ENCODE peak calls at places on chromosome 2, in ten cellular contexts. One of them, this sample, is unnamed.

GRCh38 chr2:144014108-144014507 is 505.8 kb downstream of the ZEB2 start:
- DNase-seq in tibial artery: no peak
- DNase-seq in fibroblast of lung: no peak
- DNase-seq in lower lobe of right lung: no peak
- DNase-seq in naive thymus-derived CD4-positive, alpha-beta T cell: no peak
- DNase-seq in small intestine: no peak
- DNase-seq in caudate nucleus: no peak
- DNase-seq in transverse colon: no peak
- DNase-seq in right cardiac atrium: peak
- DNase-seq in A673: no peak
- DNase-seq in this sample: no peak

GRCh38 chr2:16258350-16258749 is 318.0 kb downstream of the MYCN start:
- DNase-seq in tibial artery: no peak
- DNase-seq in fibroblast of lung: no peak
- DNase-seq in lower lobe of right lung: no peak
- DNase-seq in naive thymus-derived CD4-positive, alpha-beta T cell: no peak
- DNase-seq in small intestine: no peak
- DNase-seq in caudate nucleus: no peak
- DNase-seq in transverse colon: no peak
- DNase-seq in right cardiac atrium: no peak
- DNase-seq in A673: no peak
- DNase-seq in this sample: no peak

GRCh38 chr2:175206866-175207265 is 25.4 kb upstream of the ATP5MC3 start:
- DNase-seq in tibial artery: no peak
- DNase-seq in fibroblast of lung: no peak
- DNase-seq in lower lobe of right lung: no peak
- DNase-seq in naive thymus-derived CD4-positive, alpha-beta T cell: no peak
- DNase-seq in small intestine: no peak
- DNase-seq in caudate nucleus: no peak
- DNase-seq in transverse colon: no peak
- DNase-seq in right cardiac atrium: no peak
- DNase-seq in A673: no peak
- DNase-seq in this sample: no peak

GRCh38 chr2:134706587-134707329 is 12.0 kb downstream of the TMEM163 start:
- DNase-seq in tibial artery: no peak
- DNase-seq in fibroblast of lung: no peak
- DNase-seq in lower lobe of right lung: no peak
- DNase-seq in naive thymus-derived CD4-positive, alpha-beta T cell: no peak
- DNase-seq in small intestine: no peak
- DNase-seq in caudate nucleus: no peak
- DNase-seq in transverse colon: no peak
- DNase-seq in right cardiac atrium: no peak
- DNase-seq in A673: no peak
- DNase-seq in this sample: no peak

GRCh38 chr2:220590476-220590875 is 963.0 kb downstream of the SLC4A3 start:
- DNase-seq in tibial artery: no peak
- DNase-seq in fibroblast of lung: no peak
- DNase-seq in lower lobe of right lung: no peak
- DNase-seq in naive thymus-derived CD4-positive, alpha-beta T cell: no peak
- DNase-seq in small intestine: no peak
- DNase-seq in caudate nucleus: no peak
- DNase-seq in transverse colon: no peak
- DNase-seq in right cardiac atrium: no peak
- DNase-seq in A673: no peak
- DNase-seq in this sample: no peak

GRCh38 chr2:5019324-5019723 is 672.9 kb upstream of the SOX11 start:
- DNase-seq in tibial artery: no peak
- DNase-seq in fibroblast of lung: no peak
- DNase-seq in lower lobe of right lung: no peak
- DNase-seq in naive thymus-derived CD4-positive, alpha-beta T cell: no peak
- DNase-seq in small intestine: no peak
- DNase-seq in caudate nucleus: no peak
- DNase-seq in transverse colon: no peak
- DNase-seq in right cardiac atrium: no peak
- DNase-seq in A673: no peak
- DNase-seq in this sample: no peak

GRCh38 chr2:54666131-54666637 is 57.3 kb upstream of the EML6 start:
- DNase-seq in tibial artery: peak
- DNase-seq in fibroblast of lung: peak
- DNase-seq in lower lobe of right lung: no peak
- DNase-seq in naive thymus-derived CD4-positive, alpha-beta T cell: no peak
- DNase-seq in small intestine: no peak
- DNase-seq in caudate nucleus: no peak
- DNase-seq in transverse colon: no peak
- DNase-seq in right cardiac atrium: no peak
- DNase-seq in A673: peak
- DNase-seq in this sample: peak

GRCh38 chr2:10185046-10185445 is 62.5 kb downstream of the RRM2 start:
- DNase-seq in tibial artery: no peak
- DNase-seq in fibroblast of lung: no peak
- DNase-seq in lower lobe of right lung: no peak
- DNase-seq in naive thymus-derived CD4-positive, alpha-beta T cell: no peak
- DNase-seq in small intestine: no peak
- DNase-seq in caudate nucleus: peak
- DNase-seq in transverse colon: no peak
- DNase-seq in right cardiac atrium: no peak
- DNase-seq in A673: no peak
- DNase-seq in this sample: no peak

GRCh38 chr2:108621087-108621559 is 86.9 kb downstream of the LIMS1 start:
- DNase-seq in tibial artery: no peak
- DNase-seq in fibroblast of lung: no peak
- DNase-seq in lower lobe of right lung: peak
- DNase-seq in naive thymus-derived CD4-positive, alpha-beta T cell: peak
- DNase-seq in small intestine: peak
- DNase-seq in caudate nucleus: no peak
- DNase-seq in transverse colon: peak
- DNase-seq in right cardiac atrium: no peak
- DNase-seq in A673: no peak
- DNase-seq in this sample: no peak

GRCh38 chr2:108621689-108622681 is 87.7 kb downstream of the LIMS1 start:
- DNase-seq in tibial artery: no peak
- DNase-seq in fibroblast of lung: no peak
- DNase-seq in lower lobe of right lung: no peak
- DNase-seq in naive thymus-derived CD4-positive, alpha-beta T cell: no peak
- DNase-seq in small intestine: no peak
- DNase-seq in caudate nucleus: no peak
- DNase-seq in transverse colon: no peak
- DNase-seq in right cardiac atrium: no peak
- DNase-seq in A673: no peak
- DNase-seq in this sample: no peak

GRCh38 chr2:108620656-108621055 is 86.4 kb downstream of the LIMS1 start:
- DNase-seq in tibial artery: no peak
- DNase-seq in fibroblast of lung: no peak
- DNase-seq in lower lobe of right lung: no peak
- DNase-seq in naive thymus-derived CD4-positive, alpha-beta T cell: no peak
- DNase-seq in small intestine: no peak
- DNase-seq in caudate nucleus: no peak
- DNase-seq in transverse colon: no peak
- DNase-seq in right cardiac atrium: no peak
- DNase-seq in A673: peak
- DNase-seq in this sample: no peak

GRCh38 chr2:108616731-108617161 is 82.5 kb downstream of the LIMS1 start:
- DNase-seq in tibial artery: no peak
- DNase-seq in fibroblast of lung: peak
- DNase-seq in lower lobe of right lung: no peak
- DNase-seq in naive thymus-derived CD4-positive, alpha-beta T cell: no peak
- DNase-seq in small intestine: no peak
- DNase-seq in caudate nucleus: no peak
- DNase-seq in transverse colon: no peak
- DNase-seq in right cardiac atrium: no peak
- DNase-seq in A673: peak
- DNase-seq in this sample: no peak

GRCh38 chr2:108619916-108620620 is 85.8 kb downstream of the LIMS1 start:
- DNase-seq in tibial artery: no peak
- DNase-seq in fibroblast of lung: no peak
- DNase-seq in lower lobe of right lung: no peak
- DNase-seq in naive thymus-derived CD4-positive, alpha-beta T cell: no peak
- DNase-seq in small intestine: no peak
- DNase-seq in caudate nucleus: no peak
- DNase-seq in transverse colon: no peak
- DNase-seq in right cardiac atrium: no peak
- DNase-seq in A673: no peak
- DNase-seq in this sample: no peak
- H3K27ac ChIP-seq in tibial artery: peak
- H3K27ac ChIP-seq in fibroblast of lung: no peak
- H3K27ac ChIP-seq in lower lobe of right lung: peak
- H3K27ac ChIP-seq in naive thymus-derived CD4-positive, alpha-beta T cell: peak
- H3K27ac ChIP-seq in small intestine: peak
- H3K27ac ChIP-seq in caudate nucleus: no peak
- H3K27ac ChIP-seq in transverse colon: peak
- H3K27ac ChIP-seq in right cardiac atrium: no peak
- H3K27ac ChIP-seq in A673: no peak
- H3K27ac ChIP-seq in this sample: peak

DNA sequence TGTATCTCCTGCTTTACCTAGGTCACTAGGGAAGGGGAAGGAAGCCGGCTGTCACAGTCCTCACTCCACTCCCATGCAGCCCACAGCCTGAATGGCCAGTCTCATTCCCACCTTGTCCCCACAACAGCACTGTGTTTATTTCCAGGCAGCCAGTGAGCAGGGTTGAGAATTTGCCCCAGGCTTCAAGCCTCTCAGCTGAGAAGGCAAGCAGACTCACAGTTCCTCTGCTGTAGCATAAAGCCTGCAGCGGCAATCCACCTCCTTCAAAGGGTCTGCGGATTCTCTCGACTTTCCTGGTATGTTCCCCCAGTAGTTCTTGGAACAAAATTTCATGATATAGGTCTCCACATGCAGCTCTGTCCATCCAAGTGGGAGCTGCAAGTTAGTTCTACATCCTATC is 262.9 kb upstream of the GULP1 start:
- DNase-seq in tibial artery: no peak
- DNase-seq in fibroblast of lung: no peak
- DNase-seq in lower lobe of right lung: no peak
- DNase-seq in naive thymus-derived CD4-positive, alpha-beta T cell: no peak
- DNase-seq in small intestine: no peak
- DNase-seq in caudate nucleus: no peak
- DNase-seq in transverse colon: no peak
- DNase-seq in right cardiac atrium: no peak
- DNase-seq in A673: no peak
- DNase-seq in this sample: no peak
- H3K27ac ChIP-seq in tibial artery: no peak
- H3K27ac ChIP-seq in fibroblast of lung: no peak
- H3K27ac ChIP-seq in lower lobe of right lung: no peak
- H3K27ac ChIP-seq in naive thymus-derived CD4-positive, alpha-beta T cell: no peak
- H3K27ac ChIP-seq in small intestine: no peak
- H3K27ac ChIP-seq in caudate nucleus: no peak
- H3K27ac ChIP-seq in transverse colon: no peak
- H3K27ac ChIP-seq in right cardiac atrium: no peak
- H3K27ac ChIP-seq in A673: no peak
- H3K27ac ChIP-seq in this sample: no peak

GRCh38 chr2:38030590-38031326 is 45.2 kb downstream of the CYP1B1 start:
- DNase-seq in tibial artery: no peak
- DNase-seq in fibroblast of lung: peak
- DNase-seq in lower lobe of right lung: no peak
- DNase-seq in naive thymus-derived CD4-positive, alpha-beta T cell: no peak
- DNase-seq in small intestine: no peak
- DNase-seq in caudate nucleus: no peak
- DNase-seq in transverse colon: no peak
- DNase-seq in right cardiac atrium: no peak
- DNase-seq in A673: no peak
- DNase-seq in this sample: no peak
- H3K27ac ChIP-seq in tibial artery: no peak
- H3K27ac ChIP-seq in fibroblast of lung: no peak
- H3K27ac ChIP-seq in lower lobe of right lung: no peak
- H3K27ac ChIP-seq in naive thymus-derived CD4-positive, alpha-beta T cell: no peak
- H3K27ac ChIP-seq in small intestine: no peak
- H3K27ac ChIP-seq in caudate nucleus: no peak
- H3K27ac ChIP-seq in transverse colon: no peak
- H3K27ac ChIP-seq in right cardiac atrium: no peak
- H3K27ac ChIP-seq in A673: no peak
- H3K27ac ChIP-seq in this sample: no peak

GRCh38 chr2:23418490-23418911 is 33.5 kb downstream of the KLHL29 start:
- DNase-seq in tibial artery: no peak
- DNase-seq in fibroblast of lung: peak
- DNase-seq in lower lobe of right lung: no peak
- DNase-seq in naive thymus-derived CD4-positive, alpha-beta T cell: no peak
- DNase-seq in small intestine: no peak
- DNase-seq in caudate nucleus: no peak
- DNase-seq in transverse colon: no peak
- DNase-seq in right cardiac atrium: no peak
- DNase-seq in A673: peak
- DNase-seq in this sample: no peak

GRCh38 chr2:23419171-23420090 is 34.5 kb downstream of the KLHL29 start:
- DNase-seq in tibial artery: peak
- DNase-seq in fibroblast of lung: no peak
- DNase-seq in lower lobe of right lung: no peak
- DNase-seq in naive thymus-derived CD4-positive, alpha-beta T cell: no peak
- DNase-seq in small intestine: no peak
- DNase-seq in caudate nucleus: no peak
- DNase-seq in transverse colon: no peak
- DNase-seq in right cardiac atrium: no peak
- DNase-seq in A673: no peak
- DNase-seq in this sample: no peak

GRCh38 chr2:23420091-23420839 is 35.3 kb downstream of the KLHL29 start:
- DNase-seq in tibial artery: no peak
- DNase-seq in fibroblast of lung: no peak
- DNase-seq in lower lobe of right lung: no peak
- DNase-seq in naive thymus-derived CD4-positive, alpha-beta T cell: peak
- DNase-seq in small intestine: no peak
- DNase-seq in caudate nucleus: no peak
- DNase-seq in transverse colon: no peak
- DNase-seq in right cardiac atrium: no peak
- DNase-seq in A673: no peak
- DNase-seq in this sample: no peak

GRCh38 chr2:23417310-23417709 is 32.3 kb downstream of the KLHL29 start:
- DNase-seq in tibial artery: no peak
- DNase-seq in fibroblast of lung: no peak
- DNase-seq in lower lobe of right lung: no peak
- DNase-seq in naive thymus-derived CD4-positive, alpha-beta T cell: no peak
- DNase-seq in small intestine: no peak
- DNase-seq in caudate nucleus: no peak
- DNase-seq in transverse colon: no peak
- DNase-seq in right cardiac atrium: no peak
- DNase-seq in A673: no peak
- DNase-seq in this sample: no peak

GRCh38 chr2:23418056-23418455 is 33.1 kb downstream of the KLHL29 start:
- DNase-seq in tibial artery: no peak
- DNase-seq in fibroblast of lung: no peak
- DNase-seq in lower lobe of right lung: no peak
- DNase-seq in naive thymus-derived CD4-positive, alpha-beta T cell: no peak
- DNase-seq in small intestine: no peak
- DNase-seq in caudate nucleus: no peak
- DNase-seq in transverse colon: no peak
- DNase-seq in right cardiac atrium: no peak
- DNase-seq in A673: no peak
- DNase-seq in this sample: no peak
- H3K27ac ChIP-seq in tibial artery: no peak
- H3K27ac ChIP-seq in fibroblast of lung: peak
- H3K27ac ChIP-seq in lower lobe of right lung: no peak
- H3K27ac ChIP-seq in naive thymus-derived CD4-positive, alpha-beta T cell: no peak
- H3K27ac ChIP-seq in small intestine: no peak
- H3K27ac ChIP-seq in caudate nucleus: no peak
- H3K27ac ChIP-seq in transverse colon: peak
- H3K27ac ChIP-seq in right cardiac atrium: no peak
- H3K27ac ChIP-seq in A673: no peak
- H3K27ac ChIP-seq in this sample: no peak

This sample was measured in heart right ventricle.